ENCODE peak calls at places on chromosome 20, in four cellular contexts. One of them, this sample, is unnamed.

GRCh38 chr20:4805663-4806449 is 84.1 kb downstream of the PRND start:
- DNase-seq in CD4-positive, alpha-beta memory T cell: no peak
- DNase-seq in bronchial epithelial cell: no peak
- DNase-seq in GF-D8: no peak
- DNase-seq in this sample: no peak

GRCh38 chr20:24100370-24101011 is 111.9 kb upstream of the GGTLC1 start:
- DNase-seq in GF-D8: no peak
- DNase-seq in CD4-positive, alpha-beta memory T cell: peak
- DNase-seq in bronchial epithelial cell: peak
- DNase-seq in this sample: no peak

GRCh38 chr20:58149412-58150091 is 78.9 kb downstream of the ANKRD60 start:
- DNase-seq in bronchial epithelial cell: no peak
- DNase-seq in CD4-positive, alpha-beta memory T cell: no peak
- DNase-seq in GF-D8: no peak
- DNase-seq in this sample: no peak

GRCh38 chr20:3786126-3786484 is 435 bp downstream of the CENPB start:
- DNase-seq in CD4-positive, alpha-beta memory T cell: peak
- DNase-seq in GF-D8: no peak
- DNase-seq in bronchial epithelial cell: peak
- DNase-seq in this sample: no peak

GRCh38 chr20:23133560-23133998 is 47.5 kb upstream of the CD93 start:
- DNase-seq in CD4-positive, alpha-beta memory T cell: no peak
- DNase-seq in GF-D8: peak
- DNase-seq in bronchial epithelial cell: no peak
- DNase-seq in this sample: no peak

GRCh38 chr20:36402708-36403107 is 96.6 kb downstream of the DLGAP4 start:
- DNase-seq in CD4-positive, alpha-beta memory T cell: no peak
- DNase-seq in GF-D8: no peak
- DNase-seq in bronchial epithelial cell: no peak
- DNase-seq in this sample: no peak

GRCh38 chr20:25053207-25054132 is 4.5 kb downstream of the ACSS1 start:
- DNase-seq in bronchial epithelial cell: no peak
- DNase-seq in CD4-positive, alpha-beta memory T cell: no peak
- DNase-seq in GF-D8: peak
- DNase-seq in this sample: no peak

GRCh38 chr20:46011631-46012482 is 3.1 kb downstream of the MMP9 start:
- DNase-seq in bronchial epithelial cell: peak
- DNase-seq in GF-D8: no peak
- DNase-seq in CD4-positive, alpha-beta memory T cell: no peak
- DNase-seq in this sample: no peak

GRCh38 chr20:37265152-37265551 is 3.5 kb upstream of the GHRH start:
- DNase-seq in CD4-positive, alpha-beta memory T cell: no peak
- DNase-seq in bronchial epithelial cell: no peak
- DNase-seq in GF-D8: peak
- DNase-seq in this sample: peak

GRCh38 chr20:17391108-17391771 is 139.9 kb downstream of the BFSP1 start:
- DNase-seq in CD4-positive, alpha-beta memory T cell: no peak
- DNase-seq in bronchial epithelial cell: no peak
- DNase-seq in GF-D8: no peak
- DNase-seq in this sample: no peak

GRCh38 chr20:48723308-48724264 is 104.2 kb downstream of the PREX1 start:
- DNase-seq in GF-D8: peak
- DNase-seq in CD4-positive, alpha-beta memory T cell: no peak
- DNase-seq in bronchial epithelial cell: no peak
- DNase-seq in this sample: no peak